ENCODE peak calls at places on chromosomes 11 and 22, in nine cellular contexts. I is AG20443; Z is AG09319; S is HT-29; J is T-helper 2 cell; R is anterior cingulate cortex; C is effector memory CD8-positive, alpha-beta T cell; B is NCI-H2227 treated with DMSO at 0.1 percent for 48 hours; L is T-cell. U is an unnamed sample.

GRCh38 chr22:29306830-29307657 is 594 bp downstream of the GAS2L1 start:
- DNase-seq in I (peak), Z (no peak), S (peak), J (peak), R (peak), C (peak), B (peak), L (no peak), U (peak)

GRCh38 chr11:86671386-86672006 is 920 bp downstream of the ME3 start:
- DNase-seq in I (peak), Z (no peak), S (peak), J (no peak), R (peak), C (no peak), B (no peak), L (no peak), U (peak)

GRCh38 chr11:25981998-25982397 is 349.9 kb upstream of the ANO3 start:
- DNase-seq in I (peak), Z (peak), S (peak), J (no peak), R (no peak), C (no peak), B (peak), L (no peak), U (peak)

GRCh38 chr11:20355221-20356219 is 8.0 kb upstream of the HTATIP2 start:
- DNase-seq in I (peak), Z (no peak), S (peak), J (peak), R (no peak), C (peak), B (peak), L (peak), U (peak)

GRCh38 chr11:66369073-66369894 is 2.3 kb downstream of the SLC29A2 start:
- DNase-seq in I (no peak), Z (no peak), S (no peak), J (no peak), R (no peak), C (no peak), B (no peak), L (no peak), U (no peak)

GRCh38 chr22:41481131-41481830 is 12.4 kb downstream of the ACO2 start:
- DNase-seq in I (peak), Z (no peak), S (no peak), J (no peak), R (no peak), C (no peak), B (no peak), L (no peak), U (peak)

GRCh38 chr11:66789097-66789890 is 53.9 kb upstream of the RCE1 start:
- DNase-seq in I (no peak), Z (no peak), S (peak), J (no peak), R (no peak), C (no peak), B (no peak), L (no peak), U (no peak)

GRCh38 chr11:41955635-41956400 is 496.4 kb upstream of the LRRC4C start:
- DNase-seq in I (no peak), Z (no peak), S (no peak), J (no peak), R (no peak), C (no peak), B (no peak), L (no peak), U (no peak)

GRCh38 chr11:12531681-12532080 is 142.5 kb upstream of the TEAD1 start:
- DNase-seq in I (no peak), Z (no peak), S (no peak), J (no peak), R (no peak), C (no peak), B (no peak), L (no peak), U (no peak)

GRCh38 chr11:85809881-85810280 is 1.1 kb downstream of the SYTL2 start:
- DNase-seq in I (no peak), Z (no peak), S (peak), J (peak), R (no peak), C (peak), B (no peak), L (peak), U (peak)

GRCh38 chr11:18372187-18372586 is 22.2 kb upstream of the LDHA start:
- DNase-seq in I (no peak), Z (no peak), S (no peak), J (no peak), R (no peak), C (no peak), B (no peak), L (no peak), U (no peak)

GRCh38 chr11:62054484-62055121 is 69.2 kb upstream of the INCENP start:
- DNase-seq in I (no peak), Z (peak), S (peak), J (peak), R (no peak), C (no peak), B (peak), L (peak), U (no peak)

GRCh38 chr11:57776577-57776976 is 15.0 kb downstream of the CTNND1 start:
- DNase-seq in I (no peak), Z (no peak), S (no peak), J (no peak), R (no peak), C (no peak), B (no peak), L (no peak), U (no peak)

GRCh38 chr22:39556970-39557811 is 13.4 kb upstream of the CACNA1I start:
- DNase-seq in I (peak), Z (no peak), S (no peak), J (peak), R (no peak), C (no peak), B (no peak), L (peak), U (no peak)

GRCh38 chr11:120707098-120707497 is 195.6 kb downstream of the GRIK4 start:
- DNase-seq in I (no peak), Z (no peak), S (no peak), J (no peak), R (no peak), C (no peak), B (no peak), L (no peak), U (no peak)

GRCh38 chr11:117985953-117986887 is at the start of gene IL10RA:
- DNase-seq in I (peak), Z (no peak), S (peak), J (peak), R (peak), C (peak), B (peak), L (peak), U (peak)

GRCh38 chr11:85977751-85978160 is 91.1 kb downstream of the PICALM start:
- DNase-seq in I (peak), Z (no peak), S (no peak), J (peak), R (no peak), C (no peak), B (no peak), L (no peak), U (no peak)

GRCh38 chr11:130675456-130675855 is 227.0 kb downstream of the ADAMTS15 start:
- DNase-seq in I (peak), Z (no peak), S (no peak), J (no peak), R (no peak), C (no peak), B (no peak), L (no peak), U (peak)

GRCh38 chr22:40443675-40444482 is 73.5 kb downstream of the SGSM3 start:
- DNase-seq in I (no peak), Z (no peak), S (no peak), J (no peak), R (no peak), C (no peak), B (no peak), L (no peak), U (no peak)

GRCh38 chr11:19237813-19238212 is 2.9 kb downstream of the E2F8 start:
- DNase-seq in I (no peak), Z (no peak), S (peak), J (no peak), R (no peak), C (no peak), B (peak), L (no peak), U (no peak)

GRCh38 chr11:106524446-106524845 is 447.0 kb downstream of the AASDHPPT start:
- DNase-seq in I (no peak), Z (no peak), S (no peak), J (no peak), R (no peak), C (no peak), B (no peak), L (no peak), U (no peak)

GRCh38 chr11:11787305-11788066 is 54.3 kb upstream of the USP47 start:
- DNase-seq in I (peak), Z (peak), S (peak), J (peak), R (peak), C (peak), B (peak), L (peak), U (peak)

GRCh38 chr11:22225190-22225589 is 32.3 kb downstream of the ANO5 start:
- DNase-seq in I (no peak), Z (no peak), S (no peak), J (no peak), R (no peak), C (no peak), B (no peak), L (no peak), U (no peak)

GRCh38 chr11:50155508-50155907 is 122.8 kb downstream of the OR4C45 start:
- DNase-seq in I (no peak), Z (no peak), S (no peak), J (no peak), R (no peak), C (no peak), B (no peak), L (no peak), U (no peak)

GRCh38 chr11:2271327-2272240 is 1.2 kb upstream of the ASCL2 start:
- DNase-seq in I (no peak), Z (no peak), S (no peak), J (no peak), R (no peak), C (no peak), B (no peak), L (no peak), U (no peak)

GRCh38 chr11:28209906-28210305 is 101.7 kb downstream of the METTL15 start:
- DNase-seq in I (peak), Z (peak), S (no peak), J (no peak), R (no peak), C (no peak), B (no peak), L (no peak), U (no peak)

GRCh38 chr11:5524756-5525155 is 8.3 kb upstream of the UBQLNL start:
- DNase-seq in I (no peak), Z (no peak), S (no peak), J (no peak), R (no peak), C (no peak), B (no peak), L (no peak), U (no peak)

GRCh38 chr11:72736452-72737069 is 15.6 kb downstream of the ARAP1 start:
- DNase-seq in I (peak), Z (no peak), S (no peak), J (peak), R (peak), C (peak), B (no peak), L (peak), U (peak)

GRCh38 chr22:38172489-38173155 is 9.0 kb downstream of the PLA2G6 start:
- DNase-seq in I (peak), Z (no peak), S (peak), J (peak), R (peak), C (peak), B (no peak), L (peak), U (no peak)

GRCh38 chr11:77074205-77074604 is 7.4 kb downstream of the CAPN5 start:
- DNase-seq in I (no peak), Z (no peak), S (peak), J (no peak), R (no peak), C (no peak), B (no peak), L (no peak), U (no peak)

GRCh38 chr22:36839356-36840073 is 21.3 kb upstream of the NCF4 start:
- DNase-seq in I (no peak), Z (no peak), S (no peak), J (no peak), R (no peak), C (no peak), B (no peak), L (no peak), U (no peak)

GRCh38 chr22:22749167-22749758 is 104.8 kb downstream of the GGTLC2 start:
- DNase-seq in I (no peak), Z (no peak), S (no peak), J (no peak), R (no peak), C (no peak), B (no peak), L (no peak), U (no peak)

GRCh38 chr11:76606102-76606793 is 64.3 kb downstream of the LRRC32 start:
- DNase-seq in I (peak), Z (no peak), S (no peak), J (no peak), R (no peak), C (no peak), B (no peak), L (no peak), U (no peak)

GRCh38 chr22:47307812-47308211 is 545.4 kb downstream of the TBC1D22A start:
- DNase-seq in I (no peak), Z (no peak), S (no peak), J (no peak), R (no peak), C (no peak), B (no peak), L (no peak), U (no peak)

GRCh38 chr11:84014539-84014938 is 728.4 kb upstream of the CCDC90B start:
- DNase-seq in I (no peak), Z (no peak), S (no peak), J (no peak), R (no peak), C (no peak), B (no peak), L (no peak), U (no peak)

GRCh38 chr11:44566952-44567875 is 1.8 kb downstream of the CD82 start:
- DNase-seq in I (no peak), Z (no peak), S (no peak), J (peak), R (no peak), C (peak), B (no peak), L (peak), U (no peak)

GRCh38 chr11:6200975-6201374 is 2.0 kb downstream of the OR52W1 start:
- DNase-seq in I (no peak), Z (no peak), S (no peak), J (peak), R (no peak), C (peak), B (no peak), L (peak), U (no peak)

GRCh38 chr11:116312560-116313340 is 460.0 kb downstream of the BUD13 start:
- DNase-seq in I (no peak), Z (no peak), S (peak), J (no peak), R (peak), C (no peak), B (peak), L (no peak), U (no peak)

GRCh38 chr11:7480132-7480531 is 5.2 kb upstream of the OLFML1 start:
- DNase-seq in I (peak), Z (peak), S (no peak), J (no peak), R (no peak), C (no peak), B (no peak), L (no peak), U (no peak)

GRCh38 chr11:130448416-130449068 is at the start of gene ADAMTS15:
- DNase-seq in I (peak), Z (peak), S (peak), J (peak), R (no peak), C (no peak), B (peak), L (no peak), U (peak)

U was measured in hepatic stellate cell.